ENCODE peak calls at places on chromosomes 2 and 18, in nine cellular contexts. C is heart right ventricle, M is adrenal gland, W is spleen, O is nephron progenitor cell, Q is cardiac fibroblast, B is HL-60, V is progenitor cell of endocrine pancreas, X is GM12865. Y is an unnamed sample.

GRCh38 chr2:138787053-138787666 is 7.0 kb upstream of the NXPH2 start:
- DNase-seq in C (no peak), M (no peak), W (no peak), O (peak; percentile 11), Q (peak; percentile 53), B (no peak), V (no peak), X (peak; percentile 42), Y (no peak)

GRCh38 chr2:172438064-172438421 is 10.7 kb downstream of the ITGA6 start:
- DNase-seq in C (no peak), M (no peak), W (no peak), O (no peak), Q (no peak), B (no peak), V (no peak), X (no peak), Y (no peak)

GRCh38 chr2:160989778-160990177 is 170.4 kb upstream of the TANK start:
- DNase-seq in C (no peak), M (no peak), W (no peak), O (no peak), Q (peak; percentile 31), B (no peak), V (no peak), X (no peak), Y (no peak)

GRCh38 chr2:125427721-125428315 is 1228.1 kb upstream of the GYPC start:
- DNase-seq in C (no peak), M (no peak), W (no peak), O (no peak), Q (no peak), B (no peak), V (no peak), X (no peak), Y (no peak)

GRCh38 chr2:132503621-132504200 is 87.1 kb downstream of the GPR39 start:
- DNase-seq in C (no peak), M (no peak), W (no peak), O (no peak), Q (no peak), B (no peak), V (no peak), X (no peak), Y (no peak)

GRCh38 chr2:209368924-209369323 is 54.9 kb upstream of the MAP2 start:
- DNase-seq in C (no peak), M (peak; percentile 86), W (no peak), O (no peak), Q (peak; percentile 92), B (no peak), V (no peak), X (no peak), Y (peak; percentile 61)

GRCh38 chr2:200741468-200742202 is 70.1 kb upstream of the BZW1 start:
- DNase-seq in C (no peak), M (no peak), W (no peak), O (no peak), Q (no peak), B (no peak), V (no peak), X (no peak), Y (no peak)

GRCh38 chr2:162782138-162782537 is 56.4 kb downstream of the KCNH7 start:
- DNase-seq in C (no peak), M (no peak), W (no peak), O (no peak), Q (no peak), B (no peak), V (no peak), X (no peak), Y (no peak)

GRCh38 chr2:171995586-171995985 is 4.2 kb upstream of the METAP1D start:
- DNase-seq in C (no peak), M (no peak), W (no peak), O (no peak), Q (no peak), B (no peak), V (no peak), X (no peak), Y (no peak)

GRCh38 chr2:108632748-108633147 is 86.5 kb upstream of the RANBP2 start:
- DNase-seq in C (no peak), M (no peak), W (no peak), O (no peak), Q (no peak), B (no peak), V (no peak), X (no peak), Y (no peak)

GRCh38 chr2:181742361-181742760 is 62.0 kb upstream of the NEUROD1 start:
- DNase-seq in C (no peak), M (no peak), W (no peak), O (no peak), Q (no peak), B (no peak), V (no peak), X (no peak), Y (no peak)

GRCh38 chr18:35714539-35714938 is 133.0 kb downstream of the GALNT1 start:
- DNase-seq in C (no peak), M (no peak), W (no peak), O (no peak), Q (no peak), B (no peak), V (no peak), X (no peak), Y (no peak)

GRCh38 chr18:50162486-50163304 is 32.3 kb downstream of the MYO5B start:
- DNase-seq in C (no peak), M (no peak), W (no peak), O (no peak), Q (no peak), B (no peak), V (no peak), X (no peak), Y (no peak)

GRCh38 chr2:88600038-88600465 is 27.2 kb downstream of the EIF2AK3 start:
- DNase-seq in C (no peak), M (peak; percentile 61), W (no peak), O (no peak), Q (peak; percentile 91), B (peak; percentile 13), V (peak; percentile 10), X (peak; percentile 95), Y (no peak)

GRCh38 chr2:20577495-20578235 is 73.2 kb downstream of the HS1BP3 start:
- DNase-seq in C (peak; percentile 14), M (peak; percentile 55), W (peak; percentile 73), O (no peak), Q (no peak), B (no peak), V (no peak), X (no peak), Y (peak; percentile 52)

DNA sequence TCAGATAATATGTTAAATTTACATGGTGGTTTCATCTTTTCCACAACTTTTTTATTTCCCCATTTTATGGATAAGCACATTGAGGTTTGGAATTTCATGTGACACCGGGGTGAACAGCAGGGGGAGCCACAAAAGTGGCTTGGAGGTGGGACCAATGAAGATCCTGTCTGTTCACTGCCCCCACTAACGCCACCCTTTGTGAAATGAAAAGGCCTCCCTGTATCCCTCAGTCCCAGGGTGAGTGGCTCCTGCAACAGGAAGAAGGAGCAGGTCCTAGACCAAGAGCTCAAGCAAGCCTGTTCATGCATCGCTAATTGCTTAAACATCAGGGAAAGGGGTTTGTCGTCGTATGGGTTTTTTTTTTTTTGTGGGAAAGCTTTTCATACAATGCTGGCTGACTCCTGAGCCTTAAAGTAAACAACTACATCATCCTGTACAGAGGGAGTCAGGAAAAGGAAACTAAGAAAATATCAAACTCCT is 267.8 kb upstream of the EPAS1 start:
- DNase-seq in C (peak; percentile 25), M (no peak), W (no peak), O (no peak), Q (peak; percentile 47), B (no peak), V (no peak), X (no peak), Y (no peak)
- TF ChIP-seq CTCF in C (no peak), M (no peak), W (no peak), O (no peak), Q (peak; percentile 33), B (no peak), V (no peak), X (no peak), Y (peak; percentile 12)

DNA sequence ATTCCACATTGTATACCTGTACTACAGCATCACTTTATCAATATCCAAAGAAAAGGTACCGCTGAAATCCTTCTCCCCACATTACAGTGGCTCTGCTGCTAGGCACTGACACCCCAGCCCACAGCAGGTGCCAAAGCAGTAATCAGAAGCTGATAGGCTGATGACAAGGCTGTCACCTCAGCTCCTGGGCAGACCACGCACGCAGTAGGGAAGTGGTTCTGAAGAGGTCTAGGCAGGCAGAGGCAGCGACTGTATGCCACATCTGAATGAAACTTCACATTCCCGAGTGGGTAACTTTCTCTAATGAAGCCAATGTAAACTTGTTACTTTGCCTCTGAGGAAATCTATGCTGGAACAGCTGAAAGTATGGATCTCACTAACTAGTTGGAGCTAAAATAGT is 113.0 kb downstream of the MEP1B start:
- DNase-seq in C (no peak), M (no peak), W (no peak), O (no peak), Q (no peak), B (no peak), V (no peak), X (no peak), Y (no peak)
- TF ChIP-seq CTCF in C (no peak), M (no peak), W (no peak), O (no peak), Q (no peak), B (no peak), V (no peak), X (no peak), Y (no peak)

GRCh38 chr2:212531499-212531898 is 7.1 kb downstream of the ERBB4 start:
- DNase-seq in C (no peak), M (no peak), W (no peak), O (no peak), Q (no peak), B (no peak), V (no peak), X (no peak), Y (no peak)

GRCh38 chr2:212526059-212526458 is 12.5 kb downstream of the ERBB4 start:
- DNase-seq in C (no peak), M (no peak), W (no peak), O (no peak), Q (no peak), B (no peak), V (no peak), X (no peak), Y (no peak)

GRCh38 chr2:212530991-212531390 is 7.6 kb downstream of the ERBB4 start:
- DNase-seq in C (no peak), M (no peak), W (no peak), O (no peak), Q (no peak), B (no peak), V (no peak), X (no peak), Y (no peak)

GRCh38 chr2:212530373-212530772 is 8.2 kb downstream of the ERBB4 start:
- DNase-seq in C (no peak), M (no peak), W (no peak), O (no peak), Q (no peak), B (no peak), V (no peak), X (no peak), Y (no peak)

GRCh38 chr2:212528106-212528856 is 10.3 kb downstream of the ERBB4 start:
- DNase-seq in C (peak; percentile 12), M (no peak), W (no peak), O (no peak), Q (no peak), B (no peak), V (no peak), X (no peak), Y (no peak)
- TF ChIP-seq CTCF in C (no peak), M (no peak), W (no peak), O (no peak), Q (no peak), B (no peak), V (no peak), X (no peak), Y (no peak)

GRCh38 chr2:127324635-127325034 is 30.7 kb upstream of the ERCC3 start:
- DNase-seq in C (no peak), M (peak; percentile 20), W (no peak), O (no peak), Q (peak; percentile 79), B (no peak), V (no peak), X (peak; percentile 41), Y (no peak)
- TF ChIP-seq CTCF in C (no peak), M (peak; percentile 61), W (peak; percentile 41), O (peak; percentile 46), Q (peak; percentile 56), B (peak; percentile 26), V (peak; percentile 71), X (peak; percentile 43), Y (peak; percentile 35)

Y was measured in left lung.